ENCODE peak calls at places on chromosomes 5 and 9, in five cellular contexts. One of them, this sample, is unnamed.
A peak's percentile ranks its signal among the peaks of the same experiment; 100 is the strongest.

GRCh38 chr5:119864286-119864685 is 234.9 kb downstream of the FAM170A start:
- DNase-seq in cardiac muscle cell: no peak
- DNase-seq in SK-N-SH: no peak
- DNase-seq in DND-41: no peak
- DNase-seq in pancreas: no peak
- DNase-seq in this sample: no peak

GRCh38 chr9:96199006-96199405 is 103.0 kb downstream of the HSD17B3 start:
- DNase-seq in cardiac muscle cell: no peak
- DNase-seq in SK-N-SH: no peak
- DNase-seq in DND-41: no peak
- DNase-seq in pancreas: no peak
- DNase-seq in this sample: no peak

GRCh38 chr5:21680661-21681060 is 1172.5 kb downstream of the CDH12 start:
- DNase-seq in cardiac muscle cell: no peak
- DNase-seq in SK-N-SH: no peak
- DNase-seq in DND-41: no peak
- DNase-seq in pancreas: no peak
- DNase-seq in this sample: no peak

GRCh38 chr5:96189987-96190386 is 228.3 kb upstream of the ELL2 start:
- DNase-seq in cardiac muscle cell: no peak
- DNase-seq in SK-N-SH: no peak
- DNase-seq in DND-41: no peak
- DNase-seq in pancreas: no peak
- DNase-seq in this sample: no peak

GRCh38 chr9:131837316-131837715 is 97.4 kb upstream of the RAPGEF1 start:
- DNase-seq in cardiac muscle cell: peak; percentile 44
- DNase-seq in SK-N-SH: peak; percentile 85
- DNase-seq in DND-41: no peak
- DNase-seq in pancreas: peak; percentile 9
- DNase-seq in this sample: no peak

GRCh38 chr5:69167488-69167845 is 517 bp downstream of the CCNB1 start:
- DNase-seq in cardiac muscle cell: peak; percentile 18
- DNase-seq in SK-N-SH: peak; percentile 27
- DNase-seq in DND-41: no peak
- DNase-seq in pancreas: no peak
- DNase-seq in this sample: no peak

GRCh38 chr9:89674667-89675402 is 70.0 kb downstream of the GADD45G start:
- DNase-seq in cardiac muscle cell: no peak
- DNase-seq in SK-N-SH: peak; percentile 89
- DNase-seq in DND-41: no peak
- DNase-seq in pancreas: no peak
- DNase-seq in this sample: no peak

GRCh38 chr5:132674671-132675506 is 1.1 kb downstream of the IL4 start:
- DNase-seq in cardiac muscle cell: no peak
- DNase-seq in SK-N-SH: no peak
- DNase-seq in DND-41: no peak
- DNase-seq in pancreas: no peak
- DNase-seq in this sample: no peak

GRCh38 chr9:135048046-135048757 is 39.3 kb upstream of the OLFM1 start:
- DNase-seq in cardiac muscle cell: no peak
- DNase-seq in SK-N-SH: no peak
- DNase-seq in DND-41: no peak
- DNase-seq in pancreas: no peak
- DNase-seq in this sample: no peak

GRCh38 chr9:95336281-95336680 is 18.8 kb upstream of the FANCC start:
- DNase-seq in cardiac muscle cell: peak; percentile 9
- DNase-seq in SK-N-SH: peak; percentile 40
- DNase-seq in DND-41: no peak
- DNase-seq in pancreas: no peak
- DNase-seq in this sample: no peak

GRCh38 chr5:141478321-141478945 is 2.7 kb downstream of the PCDHGC3 start:
- DNase-seq in cardiac muscle cell: no peak
- DNase-seq in SK-N-SH: no peak
- DNase-seq in DND-41: no peak
- DNase-seq in pancreas: peak; percentile 67
- DNase-seq in this sample: peak; percentile 79

GRCh38 chr9:81519816-81520215 is 169.5 kb downstream of the TLE1 start:
- DNase-seq in cardiac muscle cell: no peak
- DNase-seq in SK-N-SH: no peak
- DNase-seq in DND-41: no peak
- DNase-seq in pancreas: no peak
- DNase-seq in this sample: no peak

GRCh38 chr9:101028346-101029299 is at the start of gene PLPPR1:
- DNase-seq in cardiac muscle cell: peak; percentile 89
- DNase-seq in SK-N-SH: peak; percentile 78
- DNase-seq in DND-41: no peak
- DNase-seq in pancreas: peak; percentile 67
- DNase-seq in this sample: peak; percentile 73

GRCh38 chr9:124735121-124735520 is 36.0 kb downstream of the NR6A1 start:
- DNase-seq in cardiac muscle cell: peak; percentile 56
- DNase-seq in SK-N-SH: no peak
- DNase-seq in DND-41: no peak
- DNase-seq in pancreas: no peak
- DNase-seq in this sample: no peak

GRCh38 chr5:9479361-9479760 is 66.5 kb downstream of the SEMA5A start:
- DNase-seq in cardiac muscle cell: no peak
- DNase-seq in SK-N-SH: no peak
- DNase-seq in DND-41: no peak
- DNase-seq in pancreas: no peak
- DNase-seq in this sample: no peak

GRCh38 chr5:7779019-7779662 is 71.8 kb downstream of the CFAP90 start:
- DNase-seq in cardiac muscle cell: no peak
- DNase-seq in SK-N-SH: no peak
- DNase-seq in DND-41: peak; percentile 66
- DNase-seq in pancreas: no peak
- DNase-seq in this sample: no peak

GRCh38 chr5:172739385-172739784 is 31.6 kb downstream of the DUSP1 start:
- DNase-seq in cardiac muscle cell: no peak
- DNase-seq in SK-N-SH: no peak
- DNase-seq in DND-41: no peak
- DNase-seq in pancreas: no peak
- DNase-seq in this sample: no peak

GRCh38 chr5:91486638-91487037 is 103.5 kb upstream of the ARRDC3 start:
- DNase-seq in cardiac muscle cell: no peak
- DNase-seq in SK-N-SH: no peak
- DNase-seq in DND-41: no peak
- DNase-seq in pancreas: no peak
- DNase-seq in this sample: no peak

GRCh38 chr5:110288766-110289165 is 437.7 kb downstream of the TMEM232 start:
- DNase-seq in cardiac muscle cell: no peak
- DNase-seq in SK-N-SH: no peak
- DNase-seq in DND-41: peak; percentile 39
- DNase-seq in pancreas: no peak
- DNase-seq in this sample: no peak

GRCh38 chr9:137493163-137494103 is 34.3 kb upstream of the NSMF start:
- DNase-seq in cardiac muscle cell: no peak
- DNase-seq in SK-N-SH: no peak
- DNase-seq in DND-41: no peak
- DNase-seq in pancreas: no peak
- DNase-seq in this sample: no peak

GRCh38 chr5:96565843-96566242 is 96.3 kb upstream of the CAST start:
- DNase-seq in cardiac muscle cell: no peak
- DNase-seq in SK-N-SH: peak; percentile 33
- DNase-seq in DND-41: no peak
- DNase-seq in pancreas: no peak
- DNase-seq in this sample: no peak

GRCh38 chr9:96515629-96516470 is 65.9 kb downstream of the HABP4 start:
- DNase-seq in cardiac muscle cell: no peak
- DNase-seq in SK-N-SH: no peak
- DNase-seq in DND-41: no peak
- DNase-seq in pancreas: no peak
- DNase-seq in this sample: no peak

GRCh38 chr9:79551999-79552398 is 19.8 kb upstream of the TLE4 start:
- DNase-seq in cardiac muscle cell: no peak
- DNase-seq in SK-N-SH: no peak
- DNase-seq in DND-41: no peak
- DNase-seq in pancreas: no peak
- DNase-seq in this sample: no peak

GRCh38 chr5:14168793-14169262 is 25.7 kb downstream of the TRIO start:
- DNase-seq in cardiac muscle cell: no peak
- DNase-seq in SK-N-SH: no peak
- DNase-seq in DND-41: no peak
- DNase-seq in pancreas: no peak
- DNase-seq in this sample: no peak

GRCh38 chr9:134007571-134007970 is 15.4 kb upstream of the VAV2 start:
- DNase-seq in cardiac muscle cell: no peak
- DNase-seq in SK-N-SH: peak; percentile 44
- DNase-seq in DND-41: no peak
- DNase-seq in pancreas: no peak
- DNase-seq in this sample: no peak

GRCh38 chr9:95094002-95094401 is 223.5 kb downstream of the FANCC start:
- DNase-seq in cardiac muscle cell: no peak
- DNase-seq in SK-N-SH: no peak
- DNase-seq in DND-41: no peak
- DNase-seq in pancreas: no peak
- DNase-seq in this sample: no peak

GRCh38 chr9:129889936-129890717 is 54.9 kb downstream of the USP20 start:
- DNase-seq in cardiac muscle cell: no peak
- DNase-seq in SK-N-SH: no peak
- DNase-seq in DND-41: peak; percentile 94
- DNase-seq in pancreas: no peak
- DNase-seq in this sample: no peak

GRCh38 chr5:136364307-136364706 is 1.0 kb downstream of the TRPC7 start:
- DNase-seq in cardiac muscle cell: no peak
- DNase-seq in SK-N-SH: peak; percentile 30
- DNase-seq in DND-41: no peak
- DNase-seq in pancreas: no peak
- DNase-seq in this sample: no peak

GRCh38 chr5:39202594-39203290 is 16.6 kb downstream of the FYB1 start:
- DNase-seq in cardiac muscle cell: no peak
- DNase-seq in SK-N-SH: no peak
- DNase-seq in DND-41: peak; percentile 35
- DNase-seq in pancreas: no peak
- DNase-seq in this sample: no peak

GRCh38 chr9:105385372-105385985 is 62.4 kb upstream of the FSD1L start:
- DNase-seq in cardiac muscle cell: no peak
- DNase-seq in SK-N-SH: no peak
- DNase-seq in DND-41: peak; percentile 51
- DNase-seq in pancreas: no peak
- DNase-seq in this sample: no peak

GRCh38 chr5:57085306-57086081 is 88.4 kb upstream of the GPBP1 start:
- DNase-seq in cardiac muscle cell: no peak
- DNase-seq in SK-N-SH: no peak
- DNase-seq in DND-41: no peak
- DNase-seq in pancreas: no peak
- DNase-seq in this sample: no peak

DNA sequence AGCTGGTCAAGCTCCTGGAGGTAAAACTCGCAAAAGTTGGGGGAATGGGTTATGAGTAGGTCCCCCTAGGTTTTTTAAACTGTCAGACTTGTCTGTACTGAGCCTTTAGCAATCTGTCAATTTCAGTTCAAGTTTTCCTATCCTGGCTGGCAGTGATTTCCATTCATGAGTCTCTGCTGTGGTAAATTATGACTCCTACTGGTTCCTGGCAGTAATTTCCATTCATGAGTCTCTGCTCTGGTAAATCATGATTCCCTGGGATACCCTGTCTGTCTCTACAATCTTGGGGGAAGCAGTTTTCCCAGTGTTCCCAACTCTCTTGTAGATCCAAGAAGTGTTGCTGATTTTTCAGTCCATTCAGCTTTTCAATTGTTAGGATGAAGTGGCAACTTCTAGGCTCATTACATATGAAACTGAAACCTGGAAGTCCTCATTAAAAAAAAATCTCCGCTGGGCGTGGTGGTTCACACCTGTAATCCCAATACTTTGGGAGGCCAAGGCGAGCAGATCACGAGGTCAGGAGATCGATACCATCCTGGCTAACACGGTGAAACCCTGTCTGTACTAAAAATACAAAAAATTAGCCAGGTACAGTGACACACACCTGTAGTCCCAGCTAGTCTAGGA is 91.3 kb upstream of the GPBP1 start:
- DNase-seq in cardiac muscle cell: no peak
- DNase-seq in SK-N-SH: peak; percentile 24
- DNase-seq in DND-41: no peak
- DNase-seq in pancreas: no peak
- DNase-seq in this sample: no peak
- TF ChIP-seq CTCF in cardiac muscle cell: peak; percentile 44
- TF ChIP-seq CTCF in SK-N-SH: peak; percentile 34
- TF ChIP-seq CTCF in DND-41: peak; percentile 10
- TF ChIP-seq CTCF in pancreas: no peak
- TF ChIP-seq CTCF in this sample: no peak

DNA sequence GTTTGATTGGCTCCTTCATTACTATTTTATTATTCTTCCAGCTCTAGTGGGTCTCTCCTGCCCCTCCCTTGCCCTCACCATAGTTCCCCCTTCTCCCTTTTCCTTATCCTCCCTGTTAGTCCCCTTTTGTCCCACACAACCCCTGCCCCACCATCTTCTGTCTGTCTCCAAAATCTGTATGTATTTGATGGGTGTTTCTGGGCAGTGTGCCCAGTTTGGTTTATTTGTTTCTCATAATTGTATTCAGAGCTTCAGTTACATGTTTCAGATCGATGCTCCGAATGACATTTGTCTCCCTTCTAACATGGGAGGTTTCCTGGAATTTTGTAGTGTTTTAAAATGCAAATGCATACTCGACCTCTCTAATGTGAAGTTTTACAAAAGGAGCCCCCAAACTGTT is 22.2 kb downstream of the FBXL7 start:
- DNase-seq in cardiac muscle cell: no peak
- DNase-seq in SK-N-SH: peak; percentile 43
- DNase-seq in DND-41: no peak
- DNase-seq in pancreas: no peak
- DNase-seq in this sample: no peak
- H3K27ac ChIP-seq in cardiac muscle cell: no peak overlapping the region
- H3K27ac ChIP-seq in SK-N-SH: peak overlapping the region; percentile 39
- H3K27ac ChIP-seq in DND-41: no peak overlapping the region
- H3K27ac ChIP-seq in pancreas: no peak overlapping the region
- H3K27ac ChIP-seq in this sample: no peak overlapping the region

GRCh38 chr9:92228628-92229027 is 64.9 kb downstream of the IARS1 start:
- DNase-seq in cardiac muscle cell: no peak
- DNase-seq in SK-N-SH: no peak
- DNase-seq in DND-41: no peak
- DNase-seq in pancreas: no peak
- DNase-seq in this sample: no peak
- H3K36me3 ChIP-seq in cardiac muscle cell: peaks cover 32% of the 10 kb centered on the region
- H3K36me3 ChIP-seq in SK-N-SH: peaks cover 62% of the 10 kb centered on the region
- H3K36me3 ChIP-seq in DND-41: peaks cover 87% of the 10 kb centered on the region
- H3K36me3 ChIP-seq in pancreas: no peaks in the 10 kb centered on the region
- H3K36me3 ChIP-seq in this sample: peaks cover 29% of the 10 kb centered on the region

GRCh38 chr5:35816881-35817521 is 39.7 kb upstream of the IL7R start:
- DNase-seq in cardiac muscle cell: no peak
- DNase-seq in SK-N-SH: no peak
- DNase-seq in DND-41: no peak
- DNase-seq in pancreas: no peak
- DNase-seq in this sample: no peak

GRCh38 chr5:35819026-35819425 is 37.7 kb upstream of the IL7R start:
- DNase-seq in cardiac muscle cell: no peak
- DNase-seq in SK-N-SH: no peak
- DNase-seq in DND-41: no peak
- DNase-seq in pancreas: no peak
- DNase-seq in this sample: no peak

GRCh38 chr5:35813456-35813855 is 43.2 kb upstream of the IL7R start:
- DNase-seq in cardiac muscle cell: no peak
- DNase-seq in SK-N-SH: no peak
- DNase-seq in DND-41: no peak
- DNase-seq in pancreas: no peak
- DNase-seq in this sample: no peak

GRCh38 chr5:35811108-35811741 is 45.5 kb upstream of the IL7R start:
- DNase-seq in cardiac muscle cell: no peak
- DNase-seq in SK-N-SH: no peak
- DNase-seq in DND-41: peak; percentile 29
- DNase-seq in pancreas: no peak
- DNase-seq in this sample: no peak

GRCh38 chr5:35815089-35815936 is 41.4 kb upstream of the IL7R start:
- DNase-seq in cardiac muscle cell: peak; percentile 40
- DNase-seq in SK-N-SH: peak; percentile 27
- DNase-seq in DND-41: peak; percentile 62
- DNase-seq in pancreas: no peak
- DNase-seq in this sample: no peak
- TF ChIP-seq CTCF in cardiac muscle cell: peak; percentile 30
- TF ChIP-seq CTCF in SK-N-SH: peak; percentile 63
- TF ChIP-seq CTCF in DND-41: peak; percentile 80
- TF ChIP-seq CTCF in pancreas: no peak
- TF ChIP-seq CTCF in this sample: peak; percentile 11